ENCODE peak calls at places on chromosomes 7 and 10, in four cellular contexts. P, Y, A and B are unnamed samples.

GRCh38 chr10:88076027-88076880 is 212.8 kb downstream of the PTEN start:
- DNase-seq in P (no peak), Y (no peak), A (no peak), B (peak; percentile 20)

GRCh38 chr7:88042157-88042556 is 108.1 kb downstream of the ADAM22 start:
- DNase-seq in P (no peak), Y (no peak), A (no peak), B (no peak)

GRCh38 chr10:128047337-128047736 is 78.9 kb downstream of the MKI67 start:
- DNase-seq in P (peak; percentile 88), Y (no peak), A (no peak), B (no peak)

GRCh38 chr7:16647435-16647960 is 1.5 kb downstream of the BZW2 start:
- DNase-seq in P (no peak), Y (no peak), A (no peak), B (peak; percentile 34)

GRCh38 chr7:38306136-38306535 is 32.7 kb upstream of the TARP start:
- DNase-seq in P (no peak), Y (peak; percentile 43), A (no peak), B (peak; percentile 47)

GRCh38 chr10:42734537-42734936 is 48.1 kb upstream of the BMS1 start:
- DNase-seq in P (no peak), Y (no peak), A (no peak), B (no peak)

GRCh38 chr7:138865843-138866242 is 67.8 kb upstream of the ATP6V0A4 start:
- DNase-seq in P (no peak), Y (no peak), A (no peak), B (no peak)

GRCh38 chr7:91503934-91504575 is 239.8 kb downstream of the FZD1 start:
- DNase-seq in P (no peak), Y (no peak), A (peak; percentile 85), B (peak; percentile 14)

GRCh38 chr10:72935358-72935757 is 19.2 kb downstream of the PLA2G12B start:
- DNase-seq in P (no peak), Y (no peak), A (no peak), B (no peak)

GRCh38 chr7:135801877-135802276 is 53.3 kb upstream of the FAM180A start:
- DNase-seq in P (no peak), Y (no peak), A (no peak), B (no peak)

GRCh38 chr7:70347463-70347855 is 749.2 kb downstream of the AUTS2 start:
- DNase-seq in P (no peak), Y (no peak), A (no peak), B (no peak)

GRCh38 chr7:20449146-20449648 is 118.5 kb downstream of the ITGB8 start:
- DNase-seq in P (no peak), Y (no peak), A (no peak), B (no peak)

GRCh38 chr10:14409247-14409646 is 78.5 kb upstream of the FRMD4A start:
- DNase-seq in P (no peak), Y (no peak), A (no peak), B (no peak)

GRCh38 chr10:98323221-98324164 is 55.5 kb upstream of the LOXL4 start:
- DNase-seq in P (no peak), Y (peak; percentile 93), A (peak; percentile 91), B (peak; percentile 88)

GRCh38 chr10:12717981-12718707 is 283.4 kb downstream of the CCDC3 start:
- DNase-seq in P (no peak), Y (no peak), A (peak; percentile 78), B (peak; percentile 34)

GRCh38 chr10:75651452-75651851 is 220.0 kb downstream of the LRMDA start:
- DNase-seq in P (no peak), Y (no peak), A (peak; percentile 27), B (no peak)

GRCh38 chr7:46586406-46586805 is 665.3 kb upstream of the IGFBP3 start:
- DNase-seq in P (no peak), Y (no peak), A (peak; percentile 64), B (no peak)

GRCh38 chr10:122847782-122848604 is 2.3 kb upstream of the CUZD1 start:
- DNase-seq in P (no peak), Y (no peak), A (no peak), B (peak; percentile 36)

GRCh38 chr7:42197391-42197790 is 39.6 kb downstream of the GLI3 start:
- DNase-seq in P (no peak), Y (peak; percentile 22), A (no peak), B (peak; percentile 73)

GRCh38 chr7:135274495-135275268 is 41.0 kb downstream of the STRA8 start:
- DNase-seq in P (peak; percentile 55), Y (peak; percentile 30), A (peak; percentile 84), B (peak; percentile 74)

GRCh38 chr10:101824736-101825135 is 6.5 kb upstream of the OGA start:
- DNase-seq in P (no peak), Y (no peak), A (no peak), B (no peak)